ENCODE peak calls at places on chromosomes 7 and 10, in five cellular contexts. Y, N, F, P and W are unnamed samples.

GRCh38 chr7:48140001-48140681 is 31.1 kb upstream of the ABCA13 start:
- DNase-seq in Y (no peak), F (no peak), P (no peak), N (no peak), W (peak; percentile 13)

GRCh38 chr7:123367508-123368122 is 166.8 kb downstream of the IQUB start:
- DNase-seq in Y (no peak), F (no peak), P (peak; percentile 18), N (peak; percentile 40), W (peak; percentile 60)

GRCh38 chr7:17564678-17565209 is 266.3 kb downstream of the AHR start:
- DNase-seq in P (no peak), N (no peak), F (no peak), Y (no peak), W (peak; percentile 40)

GRCh38 chr7:73903321-73904218 is 42.6 kb downstream of the TMEM270 start:
- DNase-seq in P (no peak), F (peak; percentile 20), Y (no peak), N (no peak), W (no peak)

GRCh38 chr7:5646846-5647245 is 134.6 kb downstream of the RNF216 start:
- DNase-seq in P (no peak), F (no peak), Y (no peak), N (no peak), W (peak; percentile 95)

GRCh38 chr7:95794917-95795515 is 22.7 kb downstream of the DYNC1I1 start:
- DNase-seq in P (no peak), N (peak; percentile 9), Y (no peak), F (peak; percentile 44), W (peak; percentile 53)

GRCh38 chr7:155377837-155378579 is 79.9 kb upstream of the EN2 start:
- DNase-seq in N (peak; percentile 32), F (peak; percentile 57), P (no peak), Y (peak; percentile 43), W (peak; percentile 36)

GRCh38 chr7:36949711-36950600 is 225.7 kb upstream of the AOAH start:
- DNase-seq in P (peak; percentile 33), F (no peak), N (no peak), Y (no peak), W (peak; percentile 53)

GRCh38 chr7:151012921-151013347 is 11.4 kb downstream of the ATG9B start:
- DNase-seq in Y (no peak), P (no peak), N (peak; percentile 67), F (peak; percentile 76), W (peak; percentile 35)

GRCh38 chr7:157541796-157542668 is 205.2 kb downstream of the DNAJB6 start:
- DNase-seq in Y (no peak), F (no peak), N (no peak), P (no peak), W (no peak)

GRCh38 chr7:2950578-2950977 is 93.1 kb downstream of the CARD11 start:
- DNase-seq in F (no peak), Y (no peak), P (no peak), N (no peak), W (no peak)

GRCh38 chr7:128911441-128912031 is 1.0 kb upstream of the KCP start:
- DNase-seq in Y (no peak), N (peak; percentile 30), P (no peak), F (peak; percentile 91), W (no peak)

GRCh38 chr7:80275192-80275605 is 140.6 kb downstream of the GNAI1 start:
- DNase-seq in F (no peak), N (no peak), P (no peak), Y (no peak), W (no peak)

GRCh38 chr7:30143748-30144251 is 9.0 kb downstream of the MTURN start:
- DNase-seq in N (no peak), Y (no peak), F (no peak), P (no peak), W (peak; percentile 75)

GRCh38 chr10:94308866-94309265 is 53.9 kb downstream of the NOC3L start:
- DNase-seq in F (no peak), Y (no peak), N (no peak), P (no peak), W (no peak)

GRCh38 chr7:80263821-80264220 is 129.2 kb downstream of the GNAI1 start:
- DNase-seq in Y (no peak), F (no peak), N (no peak), P (no peak), W (no peak)

GRCh38 chr10:79260803-79261740 is 86.2 kb upstream of the PPIF start:
- DNase-seq in N (no peak), F (peak; percentile 61), Y (peak; percentile 49), P (no peak), W (no peak)

GRCh38 chr10:101545898-101546297 is 42.2 kb downstream of the POLL start:
- DNase-seq in F (no peak), P (no peak), Y (no peak), N (no peak), W (no peak)

GRCh38 chr7:730501-731439 is 3.7 kb upstream of the PRKAR1B start:
- DNase-seq in P (peak; percentile 13), Y (no peak), F (no peak), N (no peak), W (no peak)

DNA sequence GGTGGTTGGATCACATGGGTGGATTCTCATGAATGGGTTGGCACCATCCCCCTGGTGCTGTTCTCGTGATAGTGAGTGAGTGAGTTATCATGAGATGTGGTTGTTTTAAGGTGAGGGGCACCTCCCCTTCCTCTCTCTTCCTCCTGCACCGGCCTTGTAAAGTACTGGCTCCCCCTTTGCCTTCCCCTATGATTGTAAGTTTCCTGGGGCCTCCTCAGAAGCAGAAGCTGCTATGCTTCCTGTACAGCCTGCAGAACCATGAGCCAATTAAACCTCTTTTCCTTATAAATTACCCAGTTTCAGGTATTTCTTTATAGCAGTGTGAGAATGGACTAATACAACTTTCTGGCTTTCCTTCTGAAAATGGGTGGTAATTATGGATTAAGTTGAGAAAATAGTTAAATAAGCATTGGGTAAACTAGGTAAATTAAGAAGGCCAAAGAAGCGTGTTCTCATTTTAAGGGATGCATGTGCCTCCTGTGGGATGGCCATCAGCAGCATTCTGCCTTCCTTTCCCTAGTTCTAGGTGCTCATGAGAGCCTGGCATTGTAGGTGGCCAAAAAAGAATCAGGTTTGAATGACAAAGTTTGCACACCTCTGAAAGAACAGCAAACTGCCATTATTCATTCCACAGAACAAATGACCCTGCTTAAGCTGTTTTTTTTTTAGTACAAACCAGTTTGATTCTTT is 241.4 kb upstream of the CCDC6 start:
- DNase-seq in F (no peak), N (no peak), Y (no peak), P (no peak), W (no peak)
- TF ChIP-seq CTCF in F (no peak), N (no peak), Y (no peak), P (no peak), W (no peak)

GRCh38 chr10:133130602-133131001 is 29.4 kb upstream of the KNDC1 start:
- DNase-seq in Y (no peak), P (no peak), N (no peak), F (no peak), W (no peak)

GRCh38 chr10:133131053-133131452 is 29.0 kb upstream of the KNDC1 start:
- DNase-seq in F (no peak), P (no peak), Y (no peak), N (no peak), W (no peak)

GRCh38 chr10:133128126-133129081 is 31.6 kb upstream of the KNDC1 start:
- DNase-seq in P (no peak), Y (no peak), F (peak; percentile 54), N (no peak), W (no peak)

GRCh38 chr10:133129854-133130495 is 30.0 kb upstream of the KNDC1 start:
- DNase-seq in F (no peak), N (no peak), P (no peak), Y (peak; percentile 6), W (no peak)

DNA sequence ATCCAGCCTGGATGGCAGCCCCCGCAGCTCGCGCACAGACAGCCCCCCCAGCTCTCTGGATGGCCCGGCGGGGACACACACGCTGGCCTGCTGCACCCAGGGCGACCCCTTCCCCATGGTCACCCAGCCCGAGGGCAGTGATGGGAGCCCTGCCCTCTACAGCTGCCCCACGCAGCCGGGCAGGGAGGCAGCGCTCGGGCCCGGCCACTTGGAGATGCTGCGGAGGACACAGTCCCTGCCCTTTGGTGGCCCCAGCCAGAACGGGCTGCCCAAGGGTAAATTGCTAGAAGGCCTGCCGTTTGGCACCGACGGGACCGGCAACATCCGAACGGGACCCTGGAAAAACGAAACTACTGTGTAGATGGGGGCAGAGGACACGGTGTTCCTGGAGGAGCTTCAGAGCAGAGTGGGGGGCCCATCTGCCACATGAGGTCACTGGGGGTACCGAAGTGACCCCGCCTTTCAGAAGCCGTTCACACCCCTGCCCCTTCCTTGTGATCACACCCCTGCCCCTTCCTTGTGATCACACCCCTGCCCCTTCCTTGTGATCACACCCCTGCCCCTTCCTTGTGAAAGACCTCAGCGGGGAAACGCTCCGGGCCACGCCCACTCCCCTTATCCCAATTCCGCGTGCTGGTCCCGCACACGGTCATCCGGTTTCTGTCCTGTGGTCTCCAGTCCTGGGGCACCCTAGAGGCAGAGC is 30.7 kb upstream of the KNDC1 start:
- DNase-seq in F (no peak), P (no peak), Y (peak; percentile 4), N (no peak), W (no peak)
- TF ChIP-seq CTCF in F (no peak), P (no peak), Y (no peak), N (no peak), W (no peak)

GRCh38 chr10:118102116-118102515 is 55.4 kb upstream of the RAB11FIP2 start:
- DNase-seq in N (no peak), P (no peak), Y (no peak), F (no peak), W (no peak)

GRCh38 chr10:118107541-118107940 is 60.8 kb upstream of the RAB11FIP2 start:
- DNase-seq in F (no peak), N (no peak), Y (no peak), P (no peak), W (no peak)

GRCh38 chr10:118108194-118109026 is 61.7 kb upstream of the RAB11FIP2 start:
- DNase-seq in P (no peak), F (no peak), Y (peak; percentile 21), N (no peak), W (no peak)

GRCh38 chr10:118107040-118107439 is 60.3 kb upstream of the RAB11FIP2 start:
- DNase-seq in N (no peak), P (no peak), F (no peak), Y (no peak), W (peak; percentile 20)

DNA sequence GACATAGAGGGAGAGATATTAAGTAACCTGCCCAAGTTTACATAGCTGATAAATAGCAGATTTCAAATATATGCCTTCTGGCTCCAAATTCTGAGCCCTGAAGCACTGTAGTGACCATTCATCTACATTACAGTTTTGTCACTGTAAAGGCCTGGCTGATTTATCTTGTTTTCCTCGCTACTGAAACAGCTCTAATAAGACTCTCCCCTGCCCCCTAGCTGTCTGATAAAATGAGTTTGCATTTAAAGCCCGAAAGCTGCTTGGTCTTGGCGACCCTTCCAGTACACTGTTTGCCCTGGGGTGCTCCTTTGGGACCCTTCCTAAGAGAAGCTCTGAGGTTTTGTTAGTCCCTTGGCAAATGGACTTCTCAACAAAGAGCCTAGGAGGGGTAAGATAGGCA is 59.7 kb upstream of the RAB11FIP2 start:
- DNase-seq in N (peak; percentile 18), Y (no peak), F (no peak), P (no peak), W (peak; percentile 49)
- TF ChIP-seq CTCF in N (peak; percentile 27), Y (peak; percentile 33), F (peak; percentile 68), P (peak; percentile 33), W (no peak)

DNA sequence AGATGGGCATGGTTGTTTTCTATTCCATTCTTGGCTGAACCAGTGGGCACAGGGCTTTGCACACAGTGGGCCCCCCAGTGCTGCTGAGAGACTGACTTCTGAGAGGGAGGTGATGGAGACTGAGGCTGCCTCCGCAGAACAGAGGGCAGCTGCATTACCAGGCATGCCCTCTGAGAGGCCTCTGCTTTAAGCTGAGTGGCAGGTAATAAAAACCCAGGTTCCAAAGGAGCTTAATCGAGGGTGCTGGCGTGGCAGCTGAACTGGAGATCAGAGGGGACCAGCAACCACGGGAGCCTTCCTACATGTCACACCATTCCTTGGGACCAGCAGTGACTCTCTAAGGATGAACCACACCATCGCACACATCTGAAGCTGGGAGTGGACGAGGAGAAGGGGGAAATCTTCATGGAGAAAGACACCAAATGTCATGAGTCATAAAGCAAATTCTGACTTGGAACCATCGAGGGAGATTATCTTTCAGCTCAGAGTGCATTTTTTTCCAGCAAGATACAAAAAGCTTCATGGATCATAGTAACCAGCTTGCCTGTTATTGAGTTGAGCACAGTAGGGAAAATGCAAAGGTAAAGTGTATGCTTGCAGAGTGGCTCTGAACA is 24.6 kb downstream of the HIPK2 start:
- DNase-seq in F (no peak), P (no peak), N (no peak), Y (no peak), W (no peak)
- TF ChIP-seq CTCF in F (peak; percentile 48), P (peak; percentile 21), N (no peak), Y (no peak), W (no peak)